ENCODE peak calls at places on chromosomes 1 and 21, in ten cellular contexts. One of them, this sample, is unnamed.

GRCh38 chr1:110798691-110799256 is 74.2 kb upstream of the CD53 start:
- DNase-seq in substantia nigra: no peak
- DNase-seq in neural crest cell: no peak
- DNase-seq in lower leg skin: no peak
- DNase-seq in activated CD4-positive, alpha-beta T cell treated with anti-CD3 and anti-CD28 coated beads for 36 hours: no peak
- DNase-seq in endodermal cell: no peak
- DNase-seq in HAP-1: no peak
- DNase-seq in Kasumi-1: no peak
- DNase-seq in Calu3: no peak
- DNase-seq in ELF-1: no peak
- DNase-seq in this sample: no peak

GRCh38 chr1:246246430-246246829 is 260.6 kb downstream of the SMYD3 start:
- DNase-seq in substantia nigra: no peak
- DNase-seq in neural crest cell: no peak
- DNase-seq in lower leg skin: no peak
- DNase-seq in activated CD4-positive, alpha-beta T cell treated with anti-CD3 and anti-CD28 coated beads for 36 hours: no peak
- DNase-seq in endodermal cell: no peak
- DNase-seq in HAP-1: no peak
- DNase-seq in Kasumi-1: no peak
- DNase-seq in Calu3: no peak
- DNase-seq in ELF-1: no peak
- DNase-seq in this sample: no peak

GRCh38 chr1:48049823-48050539 is 52.8 kb upstream of the TRABD2B start:
- DNase-seq in substantia nigra: no peak
- DNase-seq in neural crest cell: no peak
- DNase-seq in lower leg skin: no peak
- DNase-seq in activated CD4-positive, alpha-beta T cell treated with anti-CD3 and anti-CD28 coated beads for 36 hours: no peak
- DNase-seq in endodermal cell: peak
- DNase-seq in HAP-1: no peak
- DNase-seq in Kasumi-1: no peak
- DNase-seq in Calu3: no peak
- DNase-seq in ELF-1: peak
- DNase-seq in this sample: no peak

GRCh38 chr1:52727956-52728656 is 1.9 kb downstream of the ZYG11B start:
- DNase-seq in substantia nigra: no peak
- DNase-seq in neural crest cell: no peak
- DNase-seq in lower leg skin: no peak
- DNase-seq in activated CD4-positive, alpha-beta T cell treated with anti-CD3 and anti-CD28 coated beads for 36 hours: no peak
- DNase-seq in endodermal cell: no peak
- DNase-seq in HAP-1: no peak
- DNase-seq in Kasumi-1: no peak
- DNase-seq in Calu3: no peak
- DNase-seq in ELF-1: no peak
- DNase-seq in this sample: no peak

GRCh38 chr1:173016409-173016808 is 34.3 kb downstream of the TNFSF18 start:
- DNase-seq in substantia nigra: no peak
- DNase-seq in neural crest cell: no peak
- DNase-seq in lower leg skin: no peak
- DNase-seq in activated CD4-positive, alpha-beta T cell treated with anti-CD3 and anti-CD28 coated beads for 36 hours: no peak
- DNase-seq in endodermal cell: no peak
- DNase-seq in HAP-1: no peak
- DNase-seq in Kasumi-1: no peak
- DNase-seq in Calu3: no peak
- DNase-seq in ELF-1: no peak
- DNase-seq in this sample: no peak

GRCh38 chr1:156487862-156488261 is 12.7 kb downstream of the MEF2D start:
- DNase-seq in substantia nigra: no peak
- DNase-seq in neural crest cell: no peak
- DNase-seq in lower leg skin: no peak
- DNase-seq in activated CD4-positive, alpha-beta T cell treated with anti-CD3 and anti-CD28 coated beads for 36 hours: peak
- DNase-seq in endodermal cell: no peak
- DNase-seq in HAP-1: no peak
- DNase-seq in Kasumi-1: no peak
- DNase-seq in Calu3: no peak
- DNase-seq in ELF-1: no peak
- DNase-seq in this sample: no peak

GRCh38 chr1:119713538-119714456 is 2.1 kb downstream of the PHGDH start:
- DNase-seq in substantia nigra: peak
- DNase-seq in neural crest cell: no peak
- DNase-seq in lower leg skin: no peak
- DNase-seq in activated CD4-positive, alpha-beta T cell treated with anti-CD3 and anti-CD28 coated beads for 36 hours: no peak
- DNase-seq in endodermal cell: peak
- DNase-seq in HAP-1: peak
- DNase-seq in Kasumi-1: no peak
- DNase-seq in Calu3: no peak
- DNase-seq in ELF-1: peak
- DNase-seq in this sample: no peak

GRCh38 chr1:233614743-233615521 is 1.0 kb downstream of the KCNK1 start:
- DNase-seq in substantia nigra: no peak
- DNase-seq in neural crest cell: no peak
- DNase-seq in lower leg skin: no peak
- DNase-seq in activated CD4-positive, alpha-beta T cell treated with anti-CD3 and anti-CD28 coated beads for 36 hours: peak
- DNase-seq in endodermal cell: peak
- DNase-seq in HAP-1: peak
- DNase-seq in Kasumi-1: no peak
- DNase-seq in Calu3: peak
- DNase-seq in ELF-1: peak
- DNase-seq in this sample: no peak

GRCh38 chr1:174258148-174258550 is 98.8 kb downstream of the RABGAP1L start:
- DNase-seq in substantia nigra: no peak
- DNase-seq in neural crest cell: peak
- DNase-seq in lower leg skin: no peak
- DNase-seq in activated CD4-positive, alpha-beta T cell treated with anti-CD3 and anti-CD28 coated beads for 36 hours: peak
- DNase-seq in endodermal cell: peak
- DNase-seq in HAP-1: peak
- DNase-seq in Kasumi-1: peak
- DNase-seq in Calu3: peak
- DNase-seq in ELF-1: peak
- DNase-seq in this sample: peak

GRCh38 chr1:204127597-204128242 is 24.1 kb downstream of the ETNK2 start:
- DNase-seq in substantia nigra: peak
- DNase-seq in neural crest cell: peak
- DNase-seq in lower leg skin: peak
- DNase-seq in activated CD4-positive, alpha-beta T cell treated with anti-CD3 and anti-CD28 coated beads for 36 hours: peak
- DNase-seq in endodermal cell: peak
- DNase-seq in HAP-1: peak
- DNase-seq in Kasumi-1: peak
- DNase-seq in Calu3: peak
- DNase-seq in ELF-1: peak
- DNase-seq in this sample: peak

GRCh38 chr1:101264699-101265098 is 27.9 kb downstream of the S1PR1 start:
- DNase-seq in substantia nigra: no peak
- DNase-seq in neural crest cell: no peak
- DNase-seq in lower leg skin: no peak
- DNase-seq in activated CD4-positive, alpha-beta T cell treated with anti-CD3 and anti-CD28 coated beads for 36 hours: peak
- DNase-seq in endodermal cell: no peak
- DNase-seq in HAP-1: no peak
- DNase-seq in Kasumi-1: no peak
- DNase-seq in Calu3: no peak
- DNase-seq in ELF-1: no peak
- DNase-seq in this sample: no peak

GRCh38 chr1:206739411-206740076 is 31.0 kb upstream of the IL19 start:
- DNase-seq in substantia nigra: no peak
- DNase-seq in neural crest cell: no peak
- DNase-seq in lower leg skin: no peak
- DNase-seq in activated CD4-positive, alpha-beta T cell treated with anti-CD3 and anti-CD28 coated beads for 36 hours: peak
- DNase-seq in endodermal cell: no peak
- DNase-seq in HAP-1: no peak
- DNase-seq in Kasumi-1: no peak
- DNase-seq in Calu3: no peak
- DNase-seq in ELF-1: peak
- DNase-seq in this sample: no peak

GRCh38 chr1:180912211-180912800 is 391 bp upstream of the KIAA1614 start:
- DNase-seq in substantia nigra: no peak
- DNase-seq in neural crest cell: no peak
- DNase-seq in lower leg skin: peak
- DNase-seq in activated CD4-positive, alpha-beta T cell treated with anti-CD3 and anti-CD28 coated beads for 36 hours: no peak
- DNase-seq in endodermal cell: peak
- DNase-seq in HAP-1: peak
- DNase-seq in Kasumi-1: no peak
- DNase-seq in Calu3: peak
- DNase-seq in ELF-1: no peak
- DNase-seq in this sample: no peak

GRCh38 chr1:15620155-15620545 is 2.9 kb downstream of the DDI2 start:
- DNase-seq in substantia nigra: no peak
- DNase-seq in neural crest cell: no peak
- DNase-seq in lower leg skin: no peak
- DNase-seq in activated CD4-positive, alpha-beta T cell treated with anti-CD3 and anti-CD28 coated beads for 36 hours: no peak
- DNase-seq in endodermal cell: no peak
- DNase-seq in HAP-1: no peak
- DNase-seq in Kasumi-1: no peak
- DNase-seq in Calu3: no peak
- DNase-seq in ELF-1: peak
- DNase-seq in this sample: no peak

GRCh38 chr1:114803001-114803400 is 22.5 kb upstream of the SIKE1 start:
- DNase-seq in substantia nigra: no peak
- DNase-seq in neural crest cell: no peak
- DNase-seq in lower leg skin: no peak
- DNase-seq in activated CD4-positive, alpha-beta T cell treated with anti-CD3 and anti-CD28 coated beads for 36 hours: no peak
- DNase-seq in endodermal cell: no peak
- DNase-seq in HAP-1: no peak
- DNase-seq in Kasumi-1: no peak
- DNase-seq in Calu3: no peak
- DNase-seq in ELF-1: no peak
- DNase-seq in this sample: no peak

GRCh38 chr1:16724718-16725438 is 15.4 kb upstream of the RNU1-4 start:
- DNase-seq in substantia nigra: no peak
- DNase-seq in neural crest cell: no peak
- DNase-seq in lower leg skin: peak
- DNase-seq in activated CD4-positive, alpha-beta T cell treated with anti-CD3 and anti-CD28 coated beads for 36 hours: peak
- DNase-seq in endodermal cell: peak
- DNase-seq in HAP-1: no peak
- DNase-seq in Kasumi-1: no peak
- DNase-seq in Calu3: no peak
- DNase-seq in ELF-1: peak
- DNase-seq in this sample: no peak

GRCh38 chr1:229285424-229285823 is 14.5 kb downstream of the RAB4A start:
- DNase-seq in substantia nigra: no peak
- DNase-seq in neural crest cell: no peak
- DNase-seq in lower leg skin: no peak
- DNase-seq in activated CD4-positive, alpha-beta T cell treated with anti-CD3 and anti-CD28 coated beads for 36 hours: no peak
- DNase-seq in endodermal cell: no peak
- DNase-seq in HAP-1: peak
- DNase-seq in Kasumi-1: no peak
- DNase-seq in Calu3: no peak
- DNase-seq in ELF-1: no peak
- DNase-seq in this sample: no peak

GRCh38 chr1:31567956-31568570 is 8.3 kb upstream of the TINAGL1 start:
- DNase-seq in substantia nigra: no peak
- DNase-seq in neural crest cell: no peak
- DNase-seq in lower leg skin: no peak
- DNase-seq in activated CD4-positive, alpha-beta T cell treated with anti-CD3 and anti-CD28 coated beads for 36 hours: no peak
- DNase-seq in endodermal cell: no peak
- DNase-seq in HAP-1: no peak
- DNase-seq in Kasumi-1: no peak
- DNase-seq in Calu3: no peak
- DNase-seq in ELF-1: no peak
- DNase-seq in this sample: no peak

GRCh38 chr1:23624440-23624839 is 65.1 kb upstream of the ID3 start:
- DNase-seq in substantia nigra: no peak
- DNase-seq in neural crest cell: no peak
- DNase-seq in lower leg skin: no peak
- DNase-seq in activated CD4-positive, alpha-beta T cell treated with anti-CD3 and anti-CD28 coated beads for 36 hours: peak
- DNase-seq in endodermal cell: no peak
- DNase-seq in HAP-1: no peak
- DNase-seq in Kasumi-1: no peak
- DNase-seq in Calu3: no peak
- DNase-seq in ELF-1: no peak
- DNase-seq in this sample: no peak

GRCh38 chr1:244970236-244970652 is 105.9 kb upstream of the HNRNPU start:
- DNase-seq in substantia nigra: no peak
- DNase-seq in neural crest cell: peak
- DNase-seq in lower leg skin: no peak
- DNase-seq in activated CD4-positive, alpha-beta T cell treated with anti-CD3 and anti-CD28 coated beads for 36 hours: peak
- DNase-seq in endodermal cell: peak
- DNase-seq in HAP-1: peak
- DNase-seq in Kasumi-1: peak
- DNase-seq in Calu3: no peak
- DNase-seq in ELF-1: peak
- DNase-seq in this sample: peak

GRCh38 chr1:182149411-182149965 is 88.0 kb upstream of the ZNF648 start:
- DNase-seq in substantia nigra: no peak
- DNase-seq in neural crest cell: no peak
- DNase-seq in lower leg skin: no peak
- DNase-seq in activated CD4-positive, alpha-beta T cell treated with anti-CD3 and anti-CD28 coated beads for 36 hours: peak
- DNase-seq in endodermal cell: no peak
- DNase-seq in HAP-1: no peak
- DNase-seq in Kasumi-1: peak
- DNase-seq in Calu3: no peak
- DNase-seq in ELF-1: peak
- DNase-seq in this sample: no peak

GRCh38 chr1:22613951-22614350 is 22.5 kb upstream of the C1QA start:
- DNase-seq in substantia nigra: no peak
- DNase-seq in neural crest cell: no peak
- DNase-seq in lower leg skin: no peak
- DNase-seq in activated CD4-positive, alpha-beta T cell treated with anti-CD3 and anti-CD28 coated beads for 36 hours: no peak
- DNase-seq in endodermal cell: no peak
- DNase-seq in HAP-1: no peak
- DNase-seq in Kasumi-1: no peak
- DNase-seq in Calu3: no peak
- DNase-seq in ELF-1: no peak
- DNase-seq in this sample: no peak

GRCh38 chr21:31335957-31336738 is 7.9 kb downstream of the TIAM1 start:
- DNase-seq in substantia nigra: peak
- DNase-seq in neural crest cell: no peak
- DNase-seq in lower leg skin: no peak
- DNase-seq in activated CD4-positive, alpha-beta T cell treated with anti-CD3 and anti-CD28 coated beads for 36 hours: peak
- DNase-seq in endodermal cell: no peak
- DNase-seq in HAP-1: no peak
- DNase-seq in Kasumi-1: no peak
- DNase-seq in Calu3: no peak
- DNase-seq in ELF-1: no peak
- DNase-seq in this sample: peak

This sample was measured in AG04450.